ENCODE peak calls at places on chromosomes 16 and 17, in seven cellular contexts. V, E, Y, K, I, O and J are unnamed samples.

GRCh38 chr17:53217311-53217710 is 605.4 kb upstream of the KIF2B start:
- DNase-seq in V (no peak), E (no peak), Y (no peak), K (no peak), I (no peak), O (no peak), J (no peak)

GRCh38 chr17:59141860-59142259 is 13.1 kb downstream of the SKA2 start:
- DNase-seq in V (no peak), E (no peak), Y (no peak), K (no peak), I (no peak), O (no peak), J (no peak)

GRCh38 chr16:23518435-23518891 is 8.2 kb upstream of the GGA2 start:
- DNase-seq in V (no peak), E (no peak), Y (no peak), K (no peak), I (no peak), O (no peak), J (no peak)

GRCh38 chr16:78436846-78437245 is 337.4 kb downstream of the WWOX start:
- DNase-seq in V (no peak), E (no peak), Y (no peak), K (no peak), I (no peak), O (no peak), J (no peak)

GRCh38 chr17:45019177-45019711 is 32.2 kb downstream of the DCAKD start:
- DNase-seq in V (peak; percentile 42), E (peak; percentile 60), Y (peak; percentile 64), K (no peak), I (peak; percentile 75), O (peak; percentile 39), J (no peak)

GRCh38 chr17:15469260-15469659 is 1.8 kb upstream of the CDRT4 start:
- DNase-seq in V (no peak), E (no peak), Y (no peak), K (no peak), I (no peak), O (no peak), J (no peak)

GRCh38 chr17:5563451-5563850 is 20.9 kb downstream of the NLRP1 start:
- DNase-seq in V (no peak), E (no peak), Y (no peak), K (no peak), I (no peak), O (no peak), J (no peak)

GRCh38 chr17:15502315-15503112 is 35.1 kb upstream of the CDRT4 start:
- DNase-seq in V (peak; percentile 74), E (peak; percentile 82), Y (peak; percentile 85), K (peak; percentile 94), I (peak; percentile 58), O (peak; percentile 90), J (peak; percentile 78)

GRCh38 chr16:30715777-30716445 is 16.9 kb downstream of the SRCAP start:
- DNase-seq in V (peak; percentile 14), E (no peak), Y (no peak), K (no peak), I (no peak), O (no peak), J (no peak)